ENCODE peak calls at places on chromosomes 5 and 9, in eight cellular contexts. One of them, this sample, is unnamed. For H3K27me3, the result is how much of the 10 kb centered on the place peaks cover.

GRCh38 chr5:132419517-132420468 is 50.3 kb downstream of the SLC22A5 start:
- DNase-seq in CD4-positive, alpha-beta memory T cell: peak
- DNase-seq in K562: peak
- DNase-seq in sigmoid colon: peak
- DNase-seq in heart right ventricle: peak
- DNase-seq in mammary epithelial cell: peak
- DNase-seq in CD8-positive, alpha-beta memory T cell: peak
- DNase-seq in PC-3: peak
- DNase-seq in this sample: no peak

GRCh38 chr5:163585206-163585605 is 79.8 kb downstream of the MAT2B start:
- DNase-seq in CD4-positive, alpha-beta memory T cell: no peak
- DNase-seq in K562: no peak
- DNase-seq in sigmoid colon: no peak
- DNase-seq in heart right ventricle: no peak
- DNase-seq in mammary epithelial cell: peak
- DNase-seq in CD8-positive, alpha-beta memory T cell: no peak
- DNase-seq in PC-3: peak
- DNase-seq in this sample: peak

GRCh38 chr5:154477382-154478223 is 424 bp downstream of the HAND1 start:
- DNase-seq in CD4-positive, alpha-beta memory T cell: no peak
- DNase-seq in K562: no peak
- DNase-seq in sigmoid colon: no peak
- DNase-seq in heart right ventricle: peak
- DNase-seq in mammary epithelial cell: no peak
- DNase-seq in CD8-positive, alpha-beta memory T cell: no peak
- DNase-seq in PC-3: no peak
- DNase-seq in this sample: no peak

GRCh38 chr5:168047669-168048111 is 243.8 kb upstream of the WWC1 start:
- DNase-seq in CD4-positive, alpha-beta memory T cell: no peak
- DNase-seq in K562: no peak
- DNase-seq in sigmoid colon: no peak
- DNase-seq in heart right ventricle: peak
- DNase-seq in mammary epithelial cell: no peak
- DNase-seq in CD8-positive, alpha-beta memory T cell: no peak
- DNase-seq in PC-3: no peak
- DNase-seq in this sample: no peak

GRCh38 chr9:112046181-112046580 is 128.9 kb downstream of the SUSD1 start:
- DNase-seq in CD4-positive, alpha-beta memory T cell: no peak
- DNase-seq in K562: no peak
- DNase-seq in sigmoid colon: no peak
- DNase-seq in heart right ventricle: no peak
- DNase-seq in mammary epithelial cell: peak
- DNase-seq in CD8-positive, alpha-beta memory T cell: no peak
- DNase-seq in PC-3: peak
- DNase-seq in this sample: peak

GRCh38 chr5:137636846-137637515 is 98.9 kb downstream of the KLHL3 start:
- DNase-seq in CD4-positive, alpha-beta memory T cell: no peak
- DNase-seq in K562: no peak
- DNase-seq in sigmoid colon: no peak
- DNase-seq in heart right ventricle: no peak
- DNase-seq in mammary epithelial cell: no peak
- DNase-seq in CD8-positive, alpha-beta memory T cell: no peak
- DNase-seq in PC-3: no peak
- DNase-seq in this sample: no peak

GRCh38 chr9:125079931-125080330 is 63.4 kb downstream of the SCAI start:
- DNase-seq in CD4-positive, alpha-beta memory T cell: no peak
- DNase-seq in K562: no peak
- DNase-seq in sigmoid colon: no peak
- DNase-seq in heart right ventricle: no peak
- DNase-seq in mammary epithelial cell: no peak
- DNase-seq in CD8-positive, alpha-beta memory T cell: no peak
- DNase-seq in PC-3: no peak
- DNase-seq in this sample: no peak

GRCh38 chr5:141821430-141821925 is 56.7 kb downstream of the PCDH1 start:
- DNase-seq in CD4-positive, alpha-beta memory T cell: no peak
- DNase-seq in K562: no peak
- DNase-seq in sigmoid colon: no peak
- DNase-seq in heart right ventricle: no peak
- DNase-seq in mammary epithelial cell: peak
- DNase-seq in CD8-positive, alpha-beta memory T cell: no peak
- DNase-seq in PC-3: peak
- DNase-seq in this sample: peak

GRCh38 chr9:21559402-21560280 is 77.5 kb upstream of the IFNE start:
- DNase-seq in CD4-positive, alpha-beta memory T cell: peak
- DNase-seq in K562: no peak
- DNase-seq in sigmoid colon: peak
- DNase-seq in heart right ventricle: peak
- DNase-seq in mammary epithelial cell: peak
- DNase-seq in CD8-positive, alpha-beta memory T cell: peak
- DNase-seq in PC-3: peak
- DNase-seq in this sample: no peak

GRCh38 chr9:22514866-22515265 is 68.2 kb downstream of the DMRTA1 start:
- DNase-seq in CD4-positive, alpha-beta memory T cell: no peak
- DNase-seq in K562: no peak
- DNase-seq in sigmoid colon: no peak
- DNase-seq in heart right ventricle: no peak
- DNase-seq in mammary epithelial cell: peak
- DNase-seq in CD8-positive, alpha-beta memory T cell: no peak
- DNase-seq in PC-3: peak
- DNase-seq in this sample: no peak

GRCh38 chr9:101398930-101399640 is 434 bp downstream of the ZNF189 start:
- DNase-seq in CD4-positive, alpha-beta memory T cell: no peak
- DNase-seq in K562: peak
- DNase-seq in sigmoid colon: peak
- DNase-seq in heart right ventricle: no peak
- DNase-seq in mammary epithelial cell: peak
- DNase-seq in CD8-positive, alpha-beta memory T cell: peak
- DNase-seq in PC-3: no peak
- DNase-seq in this sample: no peak

GRCh38 chr5:139472410-139473030 is 1.7 kb downstream of the SMIM33 start:
- DNase-seq in CD4-positive, alpha-beta memory T cell: no peak
- DNase-seq in K562: peak
- DNase-seq in sigmoid colon: no peak
- DNase-seq in heart right ventricle: no peak
- DNase-seq in mammary epithelial cell: no peak
- DNase-seq in CD8-positive, alpha-beta memory T cell: no peak
- DNase-seq in PC-3: no peak
- DNase-seq in this sample: no peak

GRCh38 chr5:67095346-67095871 is 101.2 kb downstream of the CD180 start:
- DNase-seq in CD4-positive, alpha-beta memory T cell: no peak
- DNase-seq in K562: no peak
- DNase-seq in sigmoid colon: peak
- DNase-seq in heart right ventricle: peak
- DNase-seq in mammary epithelial cell: peak
- DNase-seq in CD8-positive, alpha-beta memory T cell: no peak
- DNase-seq in PC-3: no peak
- DNase-seq in this sample: no peak

GRCh38 chr5:38707352-38708324 is 138.2 kb upstream of the OSMR start:
- DNase-seq in CD4-positive, alpha-beta memory T cell: no peak
- DNase-seq in K562: no peak
- DNase-seq in sigmoid colon: no peak
- DNase-seq in heart right ventricle: no peak
- DNase-seq in mammary epithelial cell: no peak
- DNase-seq in CD8-positive, alpha-beta memory T cell: no peak
- DNase-seq in PC-3: no peak
- DNase-seq in this sample: no peak

GRCh38 chr5:141618030-141618803 is 583 bp downstream of the DIAPH1 start:
- DNase-seq in CD4-positive, alpha-beta memory T cell: peak
- DNase-seq in K562: no peak
- DNase-seq in sigmoid colon: no peak
- DNase-seq in heart right ventricle: peak
- DNase-seq in mammary epithelial cell: peak
- DNase-seq in CD8-positive, alpha-beta memory T cell: peak
- DNase-seq in PC-3: peak
- DNase-seq in this sample: no peak

GRCh38 chr9:70868661-70869652 is 252.5 kb downstream of the TRPM3 start:
- DNase-seq in CD4-positive, alpha-beta memory T cell: no peak
- DNase-seq in K562: no peak
- DNase-seq in sigmoid colon: no peak
- DNase-seq in heart right ventricle: no peak
- DNase-seq in mammary epithelial cell: no peak
- DNase-seq in CD8-positive, alpha-beta memory T cell: no peak
- DNase-seq in PC-3: no peak
- DNase-seq in this sample: no peak

GRCh38 chr9:95516221-95516735 is 493 bp downstream of the PTCH1 start:
- DNase-seq in CD4-positive, alpha-beta memory T cell: no peak
- DNase-seq in K562: peak
- DNase-seq in sigmoid colon: no peak
- DNase-seq in heart right ventricle: peak
- DNase-seq in mammary epithelial cell: no peak
- DNase-seq in CD8-positive, alpha-beta memory T cell: no peak
- DNase-seq in PC-3: no peak
- DNase-seq in this sample: no peak

DNA sequence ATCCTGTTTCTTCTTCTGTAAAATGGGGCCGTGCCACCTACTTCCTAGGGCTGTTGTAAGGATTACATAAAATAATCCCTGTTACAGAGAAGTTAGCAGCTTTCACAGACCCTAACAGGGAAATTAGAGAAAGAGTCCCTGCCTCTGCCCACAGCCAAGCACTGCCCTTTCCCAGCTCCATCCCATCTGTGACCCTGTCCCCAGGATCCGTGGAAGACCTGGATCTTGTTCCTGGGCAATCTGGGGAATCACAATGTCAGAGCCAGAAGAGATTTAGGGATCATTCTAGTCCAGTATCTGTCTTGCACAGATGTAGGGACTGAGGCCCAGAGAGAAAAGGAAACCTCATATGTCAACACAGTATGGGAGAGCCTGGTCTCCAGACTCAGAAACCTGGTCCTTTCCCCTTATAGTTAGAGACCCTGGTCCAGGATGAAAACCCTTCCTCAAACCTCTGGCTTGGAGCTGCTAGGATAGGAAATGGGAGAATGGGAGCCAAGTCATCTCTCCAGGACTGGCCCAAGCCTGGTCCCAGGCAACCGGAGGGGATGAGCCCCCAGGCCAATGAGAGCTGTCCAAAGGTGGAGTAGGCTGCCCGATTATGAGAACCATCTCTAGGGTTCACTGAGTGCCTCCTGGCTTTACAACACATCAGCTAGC is 12.5 kb downstream of the LHX6 start:
- DNase-seq in CD4-positive, alpha-beta memory T cell: no peak
- DNase-seq in K562: no peak
- DNase-seq in sigmoid colon: no peak
- DNase-seq in heart right ventricle: no peak
- DNase-seq in mammary epithelial cell: no peak
- DNase-seq in CD8-positive, alpha-beta memory T cell: no peak
- DNase-seq in PC-3: no peak
- DNase-seq in this sample: no peak
- H3K27me3 ChIP-seq in CD4-positive, alpha-beta memory T cell: under half
- H3K27me3 ChIP-seq in K562: under half
- H3K27me3 ChIP-seq in sigmoid colon: half or more
- H3K27me3 ChIP-seq in heart right ventricle: half or more
- H3K27me3 ChIP-seq in mammary epithelial cell: under half
- H3K27me3 ChIP-seq in CD8-positive, alpha-beta memory T cell: under half
- H3K27me3 ChIP-seq in PC-3: under half
- H3K27me3 ChIP-seq in this sample: half or more

GRCh38 chr5:51383494-51384081 is 340 bp downstream of the ISL1 start:
- DNase-seq in CD4-positive, alpha-beta memory T cell: no peak
- DNase-seq in K562: no peak
- DNase-seq in sigmoid colon: no peak
- DNase-seq in heart right ventricle: no peak
- DNase-seq in mammary epithelial cell: no peak
- DNase-seq in CD8-positive, alpha-beta memory T cell: no peak
- DNase-seq in PC-3: no peak
- DNase-seq in this sample: no peak
- H3K27me3 ChIP-seq in CD4-positive, alpha-beta memory T cell: under half
- H3K27me3 ChIP-seq in K562: under half
- H3K27me3 ChIP-seq in sigmoid colon: half or more
- H3K27me3 ChIP-seq in heart right ventricle: half or more
- H3K27me3 ChIP-seq in mammary epithelial cell: half or more
- H3K27me3 ChIP-seq in CD8-positive, alpha-beta memory T cell: under half
- H3K27me3 ChIP-seq in PC-3: under half
- H3K27me3 ChIP-seq in this sample: half or more

GRCh38 chr5:76820491-76820890 is 1.7 kb downstream of the F2RL1 start:
- DNase-seq in CD4-positive, alpha-beta memory T cell: no peak
- DNase-seq in K562: no peak
- DNase-seq in sigmoid colon: no peak
- DNase-seq in heart right ventricle: no peak
- DNase-seq in mammary epithelial cell: no peak
- DNase-seq in CD8-positive, alpha-beta memory T cell: no peak
- DNase-seq in PC-3: peak
- DNase-seq in this sample: no peak

GRCh38 chr5:76816110-76816831 is 2.6 kb upstream of the F2RL1 start:
- DNase-seq in CD4-positive, alpha-beta memory T cell: no peak
- DNase-seq in K562: no peak
- DNase-seq in sigmoid colon: no peak
- DNase-seq in heart right ventricle: no peak
- DNase-seq in mammary epithelial cell: peak
- DNase-seq in CD8-positive, alpha-beta memory T cell: no peak
- DNase-seq in PC-3: no peak
- DNase-seq in this sample: no peak

GRCh38 chr5:76818844-76819831 is at the start of gene F2RL1:
- DNase-seq in CD4-positive, alpha-beta memory T cell: peak
- DNase-seq in K562: peak
- DNase-seq in sigmoid colon: no peak
- DNase-seq in heart right ventricle: peak
- DNase-seq in mammary epithelial cell: peak
- DNase-seq in CD8-positive, alpha-beta memory T cell: peak
- DNase-seq in PC-3: peak
- DNase-seq in this sample: peak

GRCh38 chr5:76813982-76814562 is 4.8 kb upstream of the F2RL1 start:
- DNase-seq in CD4-positive, alpha-beta memory T cell: no peak
- DNase-seq in K562: no peak
- DNase-seq in sigmoid colon: no peak
- DNase-seq in heart right ventricle: no peak
- DNase-seq in mammary epithelial cell: peak
- DNase-seq in CD8-positive, alpha-beta memory T cell: no peak
- DNase-seq in PC-3: peak
- DNase-seq in this sample: peak

DNA sequence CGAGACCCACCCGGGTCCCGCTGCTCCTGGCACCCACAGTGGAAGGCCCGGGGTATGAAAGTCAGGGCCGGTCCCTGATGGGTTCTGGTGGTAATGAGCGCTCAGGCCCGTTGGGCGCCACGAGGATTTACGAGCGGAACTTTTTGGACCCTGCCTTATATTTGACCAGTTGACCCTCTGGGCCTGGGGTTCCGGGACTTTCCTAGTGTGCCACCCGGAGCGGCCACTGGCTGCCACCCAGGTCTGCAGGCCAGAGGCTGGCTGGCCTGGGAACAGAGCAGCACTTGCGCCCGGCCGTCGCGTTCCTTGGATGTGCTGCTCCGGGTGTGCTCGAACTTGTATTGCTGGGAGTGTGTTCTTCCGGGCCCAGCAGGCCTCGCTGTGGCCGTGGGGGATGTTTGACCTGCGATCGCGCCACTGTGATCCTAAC is 1.0 kb downstream of the F2RL1 start:
- DNase-seq in CD4-positive, alpha-beta memory T cell: no peak
- DNase-seq in K562: no peak
- DNase-seq in sigmoid colon: no peak
- DNase-seq in heart right ventricle: peak
- DNase-seq in mammary epithelial cell: no peak
- DNase-seq in CD8-positive, alpha-beta memory T cell: no peak
- DNase-seq in PC-3: no peak
- DNase-seq in this sample: no peak
- H3K27me3 ChIP-seq in CD4-positive, alpha-beta memory T cell: under half
- H3K27me3 ChIP-seq in K562: under half
- H3K27me3 ChIP-seq in sigmoid colon: under half
- H3K27me3 ChIP-seq in heart right ventricle: under half
- H3K27me3 ChIP-seq in mammary epithelial cell: under half
- H3K27me3 ChIP-seq in CD8-positive, alpha-beta memory T cell: under half
- H3K27me3 ChIP-seq in PC-3: under half
- H3K27me3 ChIP-seq in this sample: under half

GRCh38 chr9:130626249-130626982 is 38.0 kb upstream of the PRDM12 start:
- DNase-seq in CD4-positive, alpha-beta memory T cell: no peak
- DNase-seq in K562: no peak
- DNase-seq in sigmoid colon: no peak
- DNase-seq in heart right ventricle: peak
- DNase-seq in mammary epithelial cell: no peak
- DNase-seq in CD8-positive, alpha-beta memory T cell: no peak
- DNase-seq in PC-3: no peak
- DNase-seq in this sample: no peak
- H3K27me3 ChIP-seq in CD4-positive, alpha-beta memory T cell: under half
- H3K27me3 ChIP-seq in K562: under half
- H3K27me3 ChIP-seq in sigmoid colon: under half
- H3K27me3 ChIP-seq in heart right ventricle: under half
- H3K27me3 ChIP-seq in mammary epithelial cell: under half
- H3K27me3 ChIP-seq in CD8-positive, alpha-beta memory T cell: under half
- H3K27me3 ChIP-seq in PC-3: under half
- H3K27me3 ChIP-seq in this sample: under half

This sample was measured in kidney epithelial cell.